ENCODE peak calls at places on chromosomes 2 and 18, in six cellular contexts. One of them, this sample, is unnamed.

GRCh38 chr2:240997141-240997855 is 1.1 kb upstream of the SNED1 start:
- DNase-seq in foreskin keratinocyte: no peak
- DNase-seq in body of pancreas: peak
- DNase-seq in Peyer's patch: peak
- DNase-seq in CD8-positive, alpha-beta T cell: no peak
- DNase-seq in progenitor cell of endocrine pancreas: peak
- DNase-seq in this sample: no peak

GRCh38 chr2:226985227-226985946 is 149.5 kb downstream of the RHBDD1 start:
- DNase-seq in foreskin keratinocyte: peak
- DNase-seq in body of pancreas: peak
- DNase-seq in Peyer's patch: no peak
- DNase-seq in CD8-positive, alpha-beta T cell: no peak
- DNase-seq in progenitor cell of endocrine pancreas: peak
- DNase-seq in this sample: peak

GRCh38 chr2:30417253-30417652 is 29.8 kb upstream of the LCLAT1 start:
- DNase-seq in foreskin keratinocyte: no peak
- DNase-seq in body of pancreas: no peak
- DNase-seq in Peyer's patch: no peak
- DNase-seq in CD8-positive, alpha-beta T cell: no peak
- DNase-seq in progenitor cell of endocrine pancreas: no peak
- DNase-seq in this sample: no peak

GRCh38 chr18:11649839-11650238 is 39.2 kb upstream of the GNAL start:
- DNase-seq in foreskin keratinocyte: no peak
- DNase-seq in body of pancreas: no peak
- DNase-seq in Peyer's patch: no peak
- DNase-seq in CD8-positive, alpha-beta T cell: no peak
- DNase-seq in progenitor cell of endocrine pancreas: no peak
- DNase-seq in this sample: no peak

GRCh38 chr2:203867561-203868200 is at the start of gene CTLA4:
- DNase-seq in foreskin keratinocyte: no peak
- DNase-seq in body of pancreas: no peak
- DNase-seq in Peyer's patch: no peak
- DNase-seq in CD8-positive, alpha-beta T cell: no peak
- DNase-seq in progenitor cell of endocrine pancreas: no peak
- DNase-seq in this sample: no peak

GRCh38 chr18:42649636-42650035 is 465.8 kb downstream of the RIT2 start:
- DNase-seq in foreskin keratinocyte: peak
- DNase-seq in body of pancreas: no peak
- DNase-seq in Peyer's patch: no peak
- DNase-seq in CD8-positive, alpha-beta T cell: no peak
- DNase-seq in progenitor cell of endocrine pancreas: no peak
- DNase-seq in this sample: no peak

GRCh38 chr2:237414056-237414661 is at the start of gene COL6A3:
- DNase-seq in foreskin keratinocyte: no peak
- DNase-seq in body of pancreas: no peak
- DNase-seq in Peyer's patch: no peak
- DNase-seq in CD8-positive, alpha-beta T cell: no peak
- DNase-seq in progenitor cell of endocrine pancreas: no peak
- DNase-seq in this sample: no peak

GRCh38 chr2:241755166-241755565 is 20.7 kb downstream of the D2HGDH start:
- DNase-seq in foreskin keratinocyte: no peak
- DNase-seq in body of pancreas: no peak
- DNase-seq in Peyer's patch: no peak
- DNase-seq in CD8-positive, alpha-beta T cell: no peak
- DNase-seq in progenitor cell of endocrine pancreas: no peak
- DNase-seq in this sample: no peak

GRCh38 chr18:54713386-54713785 is 114.9 kb upstream of the RAB27B start:
- DNase-seq in foreskin keratinocyte: no peak
- DNase-seq in body of pancreas: no peak
- DNase-seq in Peyer's patch: no peak
- DNase-seq in CD8-positive, alpha-beta T cell: no peak
- DNase-seq in progenitor cell of endocrine pancreas: no peak
- DNase-seq in this sample: no peak

GRCh38 chr18:2908166-2908945 is 61.5 kb downstream of the EMILIN2 start:
- DNase-seq in foreskin keratinocyte: no peak
- DNase-seq in body of pancreas: no peak
- DNase-seq in Peyer's patch: no peak
- DNase-seq in CD8-positive, alpha-beta T cell: no peak
- DNase-seq in progenitor cell of endocrine pancreas: no peak
- DNase-seq in this sample: no peak

DNA sequence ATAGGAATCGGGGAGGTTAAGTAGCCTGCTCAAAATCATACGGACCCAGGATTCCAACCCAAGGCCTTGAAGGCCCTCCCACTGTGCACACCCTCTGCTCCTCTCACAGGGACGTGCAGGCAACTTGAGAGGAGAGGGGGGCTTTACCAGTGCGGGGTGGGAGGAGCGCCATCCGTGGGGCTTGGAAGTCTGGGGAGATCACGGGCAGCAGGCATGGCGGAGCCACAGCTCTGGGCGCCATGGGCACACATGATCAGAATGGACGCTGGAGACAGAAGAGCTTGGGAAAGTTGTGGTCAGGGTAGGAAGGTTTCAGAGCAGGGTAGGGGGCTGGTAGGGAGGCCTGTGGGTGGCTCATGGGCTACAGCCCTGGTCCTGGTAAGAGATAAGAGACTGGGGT is 70.7 kb downstream of the TFCP2L1 start:
- DNase-seq in foreskin keratinocyte: no peak
- DNase-seq in body of pancreas: no peak
- DNase-seq in Peyer's patch: no peak
- DNase-seq in CD8-positive, alpha-beta T cell: no peak
- DNase-seq in progenitor cell of endocrine pancreas: no peak
- DNase-seq in this sample: no peak
- TF ChIP-seq CTCF in foreskin keratinocyte: no peak
- TF ChIP-seq CTCF in body of pancreas: no peak
- TF ChIP-seq CTCF in Peyer's patch: no peak
- TF ChIP-seq CTCF in CD8-positive, alpha-beta T cell: no peak
- TF ChIP-seq CTCF in progenitor cell of endocrine pancreas: no peak
- TF ChIP-seq CTCF in this sample: no peak

DNA sequence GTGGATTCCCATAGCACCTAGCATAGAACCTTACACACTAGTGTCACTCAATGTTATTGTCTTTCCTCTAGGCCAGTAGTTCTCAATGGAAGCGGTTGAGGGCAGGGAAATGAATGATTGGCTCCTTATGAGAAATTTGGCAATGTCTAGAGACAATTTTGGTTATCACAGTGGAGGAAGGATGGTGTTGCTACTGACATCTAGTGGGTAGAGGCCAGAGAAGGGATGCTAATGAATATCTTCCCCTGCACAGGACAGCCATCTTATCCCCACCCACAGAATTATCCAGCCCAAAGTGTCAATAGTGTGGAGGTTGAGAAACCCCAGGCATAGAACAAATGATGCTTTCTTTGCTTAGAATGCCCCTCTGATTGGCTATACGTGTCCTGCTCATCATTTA is 15.8 kb downstream of the C18orf63 start:
- DNase-seq in foreskin keratinocyte: peak
- DNase-seq in body of pancreas: no peak
- DNase-seq in Peyer's patch: no peak
- DNase-seq in CD8-positive, alpha-beta T cell: no peak
- DNase-seq in progenitor cell of endocrine pancreas: no peak
- DNase-seq in this sample: no peak
- TF ChIP-seq CTCF in foreskin keratinocyte: peak
- TF ChIP-seq CTCF in body of pancreas: peak
- TF ChIP-seq CTCF in Peyer's patch: peak
- TF ChIP-seq CTCF in CD8-positive, alpha-beta T cell: no peak
- TF ChIP-seq CTCF in progenitor cell of endocrine pancreas: no peak
- TF ChIP-seq CTCF in this sample: no peak

GRCh38 chr18:48347756-48348326 is 61.3 kb downstream of the ZBTB7C start:
- DNase-seq in foreskin keratinocyte: no peak
- DNase-seq in body of pancreas: no peak
- DNase-seq in Peyer's patch: no peak
- DNase-seq in CD8-positive, alpha-beta T cell: no peak
- DNase-seq in progenitor cell of endocrine pancreas: no peak
- DNase-seq in this sample: no peak

GRCh38 chr18:48348739-48349138 is 60.4 kb downstream of the ZBTB7C start:
- DNase-seq in foreskin keratinocyte: no peak
- DNase-seq in body of pancreas: no peak
- DNase-seq in Peyer's patch: no peak
- DNase-seq in CD8-positive, alpha-beta T cell: no peak
- DNase-seq in progenitor cell of endocrine pancreas: no peak
- DNase-seq in this sample: peak

GRCh38 chr18:48342588-48342987 is 66.6 kb downstream of the ZBTB7C start:
- DNase-seq in foreskin keratinocyte: no peak
- DNase-seq in body of pancreas: no peak
- DNase-seq in Peyer's patch: no peak
- DNase-seq in CD8-positive, alpha-beta T cell: no peak
- DNase-seq in progenitor cell of endocrine pancreas: no peak
- DNase-seq in this sample: no peak

GRCh38 chr18:48342125-48342524 is 67.1 kb downstream of the ZBTB7C start:
- DNase-seq in foreskin keratinocyte: no peak
- DNase-seq in body of pancreas: no peak
- DNase-seq in Peyer's patch: no peak
- DNase-seq in CD8-positive, alpha-beta T cell: no peak
- DNase-seq in progenitor cell of endocrine pancreas: no peak
- DNase-seq in this sample: no peak

DNA sequence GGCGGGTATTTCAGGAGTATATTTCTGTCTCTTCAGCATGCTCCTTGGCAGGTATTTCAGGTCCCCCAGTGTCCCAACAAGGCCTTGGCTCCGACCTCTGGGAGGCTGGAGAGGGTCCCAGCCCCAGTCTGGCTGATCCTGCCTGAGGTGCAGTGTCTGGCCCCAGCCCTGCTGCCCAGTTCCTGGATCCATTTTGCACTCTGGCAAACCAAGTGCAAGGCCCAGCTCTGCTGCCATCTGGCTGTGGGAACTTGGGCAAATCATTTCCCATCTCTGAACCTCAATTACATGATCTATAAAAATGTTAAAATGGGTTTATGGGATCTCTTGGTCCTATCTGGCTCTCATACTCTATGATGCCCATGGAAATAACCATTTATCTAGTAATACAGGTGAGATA is 63.6 kb downstream of the ZBTB7C start:
- DNase-seq in foreskin keratinocyte: no peak
- DNase-seq in body of pancreas: peak
- DNase-seq in Peyer's patch: no peak
- DNase-seq in CD8-positive, alpha-beta T cell: no peak
- DNase-seq in progenitor cell of endocrine pancreas: no peak
- DNase-seq in this sample: no peak
- TF ChIP-seq CTCF in foreskin keratinocyte: peak
- TF ChIP-seq CTCF in body of pancreas: peak
- TF ChIP-seq CTCF in Peyer's patch: peak
- TF ChIP-seq CTCF in CD8-positive, alpha-beta T cell: no peak
- TF ChIP-seq CTCF in progenitor cell of endocrine pancreas: no peak
- TF ChIP-seq CTCF in this sample: no peak

GRCh38 chr2:176136375-176137248 is 7.1 kb downstream of the HOXD8 start:
- DNase-seq in foreskin keratinocyte: no peak
- DNase-seq in body of pancreas: no peak
- DNase-seq in Peyer's patch: peak
- DNase-seq in CD8-positive, alpha-beta T cell: no peak
- DNase-seq in progenitor cell of endocrine pancreas: no peak
- DNase-seq in this sample: peak
- TF ChIP-seq CTCF in foreskin keratinocyte: no peak
- TF ChIP-seq CTCF in body of pancreas: no peak
- TF ChIP-seq CTCF in Peyer's patch: no peak
- TF ChIP-seq CTCF in CD8-positive, alpha-beta T cell: no peak
- TF ChIP-seq CTCF in progenitor cell of endocrine pancreas: no peak
- TF ChIP-seq CTCF in this sample: no peak

GRCh38 chr2:127065932-127066318 is 41.0 kb downstream of the BIN1 start:
- DNase-seq in foreskin keratinocyte: no peak
- DNase-seq in body of pancreas: no peak
- DNase-seq in Peyer's patch: no peak
- DNase-seq in CD8-positive, alpha-beta T cell: no peak
- DNase-seq in progenitor cell of endocrine pancreas: no peak
- DNase-seq in this sample: no peak

GRCh38 chr2:127066942-127067341 is 40.0 kb downstream of the BIN1 start:
- DNase-seq in foreskin keratinocyte: no peak
- DNase-seq in body of pancreas: no peak
- DNase-seq in Peyer's patch: no peak
- DNase-seq in CD8-positive, alpha-beta T cell: no peak
- DNase-seq in progenitor cell of endocrine pancreas: no peak
- DNase-seq in this sample: no peak

GRCh38 chr2:127063701-127064590 is 43.0 kb downstream of the BIN1 start:
- DNase-seq in foreskin keratinocyte: no peak
- DNase-seq in body of pancreas: no peak
- DNase-seq in Peyer's patch: no peak
- DNase-seq in CD8-positive, alpha-beta T cell: no peak
- DNase-seq in progenitor cell of endocrine pancreas: no peak
- DNase-seq in this sample: no peak

GRCh38 chr2:127065299-127065931 is 41.5 kb downstream of the BIN1 start:
- DNase-seq in foreskin keratinocyte: no peak
- DNase-seq in body of pancreas: no peak
- DNase-seq in Peyer's patch: no peak
- DNase-seq in CD8-positive, alpha-beta T cell: no peak
- DNase-seq in progenitor cell of endocrine pancreas: no peak
- DNase-seq in this sample: no peak

DNA sequence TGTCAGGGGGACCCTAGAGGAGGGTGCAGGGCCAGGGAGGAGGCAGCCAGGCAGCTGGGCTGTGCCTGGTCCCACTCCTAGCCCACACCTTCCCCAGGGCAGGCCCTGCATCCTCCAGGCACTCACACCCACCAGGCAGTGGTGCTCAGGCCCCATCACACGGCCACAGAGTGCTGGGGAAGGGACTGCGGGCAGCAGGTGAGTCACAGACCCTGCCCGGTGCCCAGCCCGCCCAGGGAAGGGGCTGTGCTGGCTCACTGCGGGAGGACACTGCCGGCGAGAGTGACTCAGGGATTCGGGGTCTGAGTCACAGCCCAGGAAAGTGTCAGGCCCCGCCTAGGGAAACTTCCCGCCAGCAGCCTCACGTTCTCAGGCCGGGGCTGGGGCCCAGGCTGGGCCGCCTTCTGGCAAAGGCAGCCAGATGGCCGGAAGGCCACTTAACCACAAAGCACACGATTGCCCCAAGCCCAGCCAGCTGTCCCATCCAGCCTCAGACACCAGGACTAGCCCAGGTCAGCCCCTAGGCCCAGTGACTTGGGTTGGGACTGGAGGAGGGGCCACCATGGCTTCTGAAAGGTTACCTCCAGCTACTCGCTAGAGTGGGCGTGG is 42.2 kb downstream of the BIN1 start:
- DNase-seq in foreskin keratinocyte: peak
- DNase-seq in body of pancreas: peak
- DNase-seq in Peyer's patch: peak
- DNase-seq in CD8-positive, alpha-beta T cell: peak
- DNase-seq in progenitor cell of endocrine pancreas: no peak
- DNase-seq in this sample: peak
- TF ChIP-seq CTCF in foreskin keratinocyte: peak
- TF ChIP-seq CTCF in body of pancreas: no peak
- TF ChIP-seq CTCF in Peyer's patch: no peak
- TF ChIP-seq CTCF in CD8-positive, alpha-beta T cell: no peak
- TF ChIP-seq CTCF in progenitor cell of endocrine pancreas: no peak
- TF ChIP-seq CTCF in this sample: no peak

GRCh38 chr2:108534577-108535379 is 508 bp downstream of the LIMS1 start:
- DNase-seq in foreskin keratinocyte: peak
- DNase-seq in body of pancreas: peak
- DNase-seq in Peyer's patch: peak
- DNase-seq in CD8-positive, alpha-beta T cell: peak
- DNase-seq in progenitor cell of endocrine pancreas: peak
- DNase-seq in this sample: peak
- TF ChIP-seq CTCF in foreskin keratinocyte: no peak
- TF ChIP-seq CTCF in body of pancreas: no peak
- TF ChIP-seq CTCF in Peyer's patch: no peak
- TF ChIP-seq CTCF in CD8-positive, alpha-beta T cell: no peak
- TF ChIP-seq CTCF in progenitor cell of endocrine pancreas: no peak
- TF ChIP-seq CTCF in this sample: no peak